ENCODE peak calls at places on chromosomes 4 and X, in ten cellular contexts. I is colonic mucosa, C is left ventricle myocardium inferior, J is body of pancreas, V is right lobe of liver, Q is mammary epithelial cell, B is OCI-LY7, L is fibroblast of lung, F is heart right ventricle, A is AG04450. Z is an unnamed sample.

GRCh38 chr4:126973201-126973600 is 659.6 kb upstream of the INTU start:
- DNase-seq in I (no peak), C (no peak), J (no peak), V (no peak), Q (no peak), B (no peak), L (no peak), F (no peak), A (no peak), Z (no peak)

GRCh38 chr4:4689694-4690440 is 148.0 kb upstream of the STX18 start:
- DNase-seq in I (no peak), C (no peak), J (no peak), V (no peak), Q (no peak), B (no peak), L (peak; percentile 42), F (no peak), A (no peak), Z (no peak)

GRCh38 chrX:136063340-136064079 is 78.3 kb downstream of the SLC9A6 start:
- DNase-seq in I (no peak), C (no peak), J (no peak), V (no peak), Q (no peak), B (no peak), L (no peak), F (peak; percentile 12), A (no peak), Z (peak; percentile 65)

GRCh38 chr4:26613242-26613641 is 29.4 kb downstream of the TBC1D19 start:
- DNase-seq in I (no peak), C (no peak), J (no peak), V (no peak), Q (no peak), B (no peak), L (no peak), F (no peak), A (no peak), Z (no peak)

GRCh38 chr4:187286536-187286935 is 562.9 kb upstream of the FAT1 start:
- DNase-seq in I (no peak), C (no peak), J (no peak), V (no peak), Q (no peak), B (no peak), L (peak; percentile 50), F (no peak), A (no peak), Z (no peak)

GRCh38 chr4:101356928-101357327 is 9.6 kb upstream of the PPP3CA start:
- DNase-seq in I (no peak), C (no peak), J (peak; percentile 78), V (peak; percentile 69), Q (peak; percentile 98), B (no peak), L (peak; percentile 99), F (no peak), A (peak; percentile 94), Z (no peak)

GRCh38 chr4:188661502-188661901 is 522.3 kb downstream of the TRIML1 start:
- DNase-seq in I (no peak), C (no peak), J (no peak), V (no peak), Q (no peak), B (no peak), L (no peak), F (no peak), A (no peak), Z (no peak)

GRCh38 chr4:104394409-104394813 is 100.3 kb downstream of the CXXC4 start:
- DNase-seq in I (no peak), C (peak; percentile 11), J (no peak), V (no peak), Q (no peak), B (no peak), L (no peak), F (no peak), A (no peak), Z (no peak)

GRCh38 chr4:30979402-30979801 is 259.2 kb downstream of the PCDH7 start:
- DNase-seq in I (no peak), C (no peak), J (no peak), V (no peak), Q (no peak), B (no peak), L (no peak), F (no peak), A (no peak), Z (no peak)

GRCh38 chr4:18675586-18675985 is 654.0 kb upstream of the LCORL start:
- DNase-seq in I (no peak), C (no peak), J (no peak), V (no peak), Q (no peak), B (no peak), L (no peak), F (no peak), A (no peak), Z (no peak)

GRCh38 chr4:77990904-77991358 is 66.2 kb upstream of the FRAS1 start:
- DNase-seq in I (no peak), C (no peak), J (no peak), V (no peak), Q (no peak), B (no peak), L (no peak), F (no peak), A (no peak), Z (no peak)
- TF ChIP-seq CTCF in I (no peak), C (no peak), J (no peak), V (no peak), Q (no peak), B (no peak), L (no peak), F (no peak), A (no peak), Z (no peak)

DNA sequence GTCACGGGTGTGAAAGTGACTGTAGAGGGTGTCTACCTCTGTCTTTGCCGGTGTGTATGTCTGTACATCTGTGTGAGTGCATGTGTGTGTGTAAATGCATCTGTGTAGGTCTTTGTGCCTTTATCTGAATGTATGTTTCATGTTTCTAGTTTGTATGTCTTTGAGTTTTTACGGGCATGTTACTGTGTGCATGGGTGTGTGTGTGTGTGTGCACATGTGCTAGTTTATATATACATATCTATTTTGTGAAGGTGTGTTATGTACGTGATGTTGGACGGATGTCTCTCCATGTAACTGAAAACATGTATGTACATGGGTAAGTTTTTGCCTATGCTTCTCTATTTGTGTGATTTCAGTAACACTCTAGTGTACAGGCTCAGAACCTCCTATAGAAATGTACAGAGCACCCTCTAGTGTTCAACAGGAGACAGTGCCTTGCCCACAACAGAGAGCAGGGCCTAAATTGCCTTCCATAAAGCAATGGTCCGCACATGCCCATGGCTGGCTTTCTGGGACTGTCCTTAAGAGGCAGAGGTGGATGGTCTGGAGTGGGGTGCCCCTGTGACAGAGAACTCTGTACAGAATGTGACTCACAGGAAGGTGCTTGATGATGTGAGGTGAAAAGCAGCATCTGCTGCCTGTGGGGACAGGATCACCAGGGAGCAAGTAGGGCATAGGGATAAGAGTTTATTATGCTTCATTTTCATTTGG is 343.5 kb downstream of the RAPGEF2 start:
- DNase-seq in I (peak; percentile 18), C (no peak), J (peak; percentile 40), V (peak; percentile 34), Q (peak; percentile 68), B (peak; percentile 50), L (peak; percentile 77), F (peak; percentile 59), A (peak; percentile 53), Z (no peak)
- H3K27ac ChIP-seq in I (no peak overlapping the region), C (peak overlapping the region; percentile 44), J (no peak overlapping the region), V (no peak overlapping the region), Q (no peak overlapping the region), B (no peak overlapping the region), L (no peak overlapping the region), F (no peak overlapping the region), A (no peak overlapping the region), Z (no peak overlapping the region)

GRCh38 chr4:72194453-72194852 is 162.7 kb downstream of the NPFFR2 start:
- DNase-seq in I (no peak), C (no peak), J (no peak), V (no peak), Q (no peak), B (no peak), L (no peak), F (no peak), A (no peak), Z (no peak)
- TF ChIP-seq CTCF in I (no peak), C (no peak), J (no peak), V (no peak), Q (no peak), B (no peak), L (no peak), F (no peak), A (no peak), Z (no peak)

DNA sequence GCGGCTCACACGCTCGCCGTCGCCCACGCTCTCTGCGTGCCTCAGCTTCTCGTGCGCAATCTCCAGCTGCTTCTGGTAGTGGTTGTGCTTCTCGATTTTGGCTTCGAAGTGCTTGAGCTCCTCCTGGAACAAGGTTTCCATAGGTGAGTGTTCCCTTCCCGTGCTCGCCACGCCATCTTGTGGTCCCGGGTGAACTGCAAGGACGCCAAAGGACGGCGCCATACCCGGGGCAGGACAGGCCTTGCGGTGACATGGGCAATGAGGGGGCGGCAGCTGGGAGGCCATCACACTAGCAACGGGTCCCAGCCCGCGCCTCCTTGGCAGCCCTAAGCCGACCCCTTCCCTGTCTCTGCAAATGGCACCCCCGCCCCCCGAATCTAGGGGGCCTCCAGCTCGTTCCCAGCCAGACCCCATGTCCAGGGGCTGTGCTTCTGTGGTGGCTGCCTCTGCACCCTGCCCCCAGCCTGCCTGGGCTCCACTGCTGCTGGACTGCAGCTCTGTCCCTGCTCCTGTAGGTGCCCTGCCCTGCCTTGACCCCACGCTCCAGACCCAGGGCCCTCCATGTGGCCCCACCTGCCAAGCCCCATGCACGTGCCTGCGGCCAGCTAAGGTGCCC is 17.3 kb downstream of the LRPAP1 start:
- DNase-seq in I (no peak), C (peak; percentile 22), J (no peak), V (no peak), Q (peak; percentile 17), B (no peak), L (no peak), F (no peak), A (no peak), Z (no peak)
- H3K27ac ChIP-seq in I (no peak overlapping the region), C (peak overlapping the region; percentile 4), J (no peak overlapping the region), V (no peak overlapping the region), Q (no peak overlapping the region), B (no peak overlapping the region), L (no peak overlapping the region), F (no peak overlapping the region), A (no peak overlapping the region), Z (no peak overlapping the region)

GRCh38 chr4:6608758-6609414 is 31.6 kb upstream of the MRFAP1 start:
- DNase-seq in I (no peak), C (peak; percentile 30), J (no peak), V (no peak), Q (no peak), B (no peak), L (no peak), F (peak; percentile 32), A (no peak), Z (no peak)
- TF ChIP-seq CTCF in I (no peak), C (peak; percentile 46), J (no peak), V (no peak), Q (no peak), B (peak; percentile 28), L (no peak), F (peak; percentile 8), A (no peak), Z (peak; percentile 35)